ENCODE peak calls at places on chromosomes 2 and 18, in seven cellular contexts. V is stimulated activated CD4-positive, alpha-beta T cell treated with anti-CD3 and anti-CD28 coated beads, Interleukin-1b, Interleukin-23, amount 100 ng/mL, for 1 hour; D is RWPE1; G is activated naive CD4-positive, alpha-beta T cell treated with anti-CD3 and anti-CD28 coated beads, Interleukin-2, amount 10 ng/mL, durations not matched to agents 7 days and 5 days; W is CD4-positive, alpha-beta T cell; H is substantia nigra; F is AML-193. N is an unnamed sample.

GRCh38 chr2:191693151-191693550 is 15.2 kb downstream of the NABP1 start:
- DNase-seq in V (no peak), D (no peak), G (no peak), W (no peak), H (no peak), F (no peak), N (no peak)

GRCh38 chr2:202149155-202149762 is 76.2 kb downstream of the KIAA2012 start:
- DNase-seq in V (no peak), D (no peak), G (no peak), W (no peak), H (no peak), F (no peak), N (peak; percentile 58)

GRCh38 chr2:241770185-241770935 is 6.3 kb upstream of the GAL3ST2 start:
- DNase-seq in V (no peak), D (no peak), G (peak; percentile 17), W (no peak), H (no peak), F (no peak), N (no peak)

GRCh38 chr2:60794271-60794863 is 38.3 kb downstream of the PAPOLG start:
- DNase-seq in V (no peak), D (peak; percentile 36), G (no peak), W (no peak), H (no peak), F (peak; percentile 54), N (peak; percentile 42)

GRCh38 chr2:47002480-47003381 is 87.1 kb upstream of the MCFD2 start:
- DNase-seq in V (no peak), D (peak; percentile 41), G (no peak), W (no peak), H (peak; percentile 72), F (no peak), N (peak; percentile 47)

GRCh38 chr2:12424820-12425219 is 291.9 kb upstream of the TRIB2 start:
- DNase-seq in V (no peak), D (no peak), G (no peak), W (no peak), H (no peak), F (no peak), N (peak; percentile 10)

GRCh38 chr18:50127516-50128229 is 67.3 kb downstream of the MYO5B start:
- DNase-seq in V (no peak), D (no peak), G (no peak), W (no peak), H (no peak), F (no peak), N (no peak)

GRCh38 chr2:96264656-96265348 is 995 bp downstream of the TMEM127 start:
- DNase-seq in V (no peak), D (peak; percentile 30), G (peak; percentile 59), W (no peak), H (no peak), F (peak; percentile 28), N (peak; percentile 50)

GRCh38 chr2:5720426-5720825 is 28.2 kb downstream of the SOX11 start:
- DNase-seq in V (no peak), D (no peak), G (no peak), W (no peak), H (no peak), F (no peak), N (no peak)

GRCh38 chr2:75602724-75603342 is 42.1 kb upstream of the EVA1A start:
- DNase-seq in V (no peak), D (peak; percentile 84), G (no peak), W (no peak), H (no peak), F (no peak), N (no peak)

GRCh38 chr2:62774555-62775366 is 69.2 kb downstream of the EHBP1 start:
- DNase-seq in V (no peak), D (peak; percentile 38), G (no peak), W (no peak), H (no peak), F (peak; percentile 44), N (peak; percentile 70)

GRCh38 chr2:178829299-178829698 is 22.1 kb upstream of the TTN start:
- DNase-seq in V (no peak), D (no peak), G (no peak), W (no peak), H (no peak), F (no peak), N (no peak)

GRCh38 chr2:200306969-200307811 is 697 bp downstream of the SPATS2L start:
- DNase-seq in V (no peak), D (peak; percentile 23), G (peak; percentile 57), W (peak; percentile 7), H (peak; percentile 61), F (no peak), N (peak; percentile 60)

GRCh38 chr2:86319700-86320369 is 17.6 kb downstream of the REEP1 start:
- DNase-seq in V (no peak), D (no peak), G (no peak), W (no peak), H (no peak), F (no peak), N (no peak)

GRCh38 chr2:156630579-156631337 is 194.6 kb downstream of the GPD2 start:
- DNase-seq in V (no peak), D (no peak), G (no peak), W (no peak), H (no peak), F (no peak), N (peak; percentile 86)

GRCh38 chr2:157386747-157387146 is 57.1 kb downstream of the CYTIP start:
- DNase-seq in V (no peak), D (no peak), G (no peak), W (no peak), H (no peak), F (no peak), N (no peak)